ENCODE peak calls at places on chromosomes 3 and 15, in seven cellular contexts. A is AG04450, X is fibroblast of lung, K is choroid plexus epithelial cell, E is HL-60, S is AG09309, J is astrocyte of the spinal cord. Y is an unnamed sample.

GRCh38 chr3:193347507-193348501 is 30.7 kb downstream of the ATP13A5 start:
- DNase-seq in S (no peak), A (no peak), E (no peak), J (peak), X (no peak), K (no peak), Y (no peak)

GRCh38 chr3:122921791-122922651 is 105.5 kb downstream of the SEMA5B start:
- DNase-seq in K (no peak), E (peak), J (no peak), S (no peak), A (no peak), X (no peak), Y (no peak)

GRCh38 chr15:96553006-96553405 is 222.5 kb downstream of the NR2F2 start:
- DNase-seq in K (no peak), X (no peak), A (no peak), J (no peak), S (no peak), E (no peak), Y (no peak)

GRCh38 chr3:197374951-197375560 is 76.6 kb upstream of the DLG1 start:
- DNase-seq in S (no peak), E (no peak), A (no peak), X (no peak), J (no peak), K (no peak), Y (no peak)

GRCh38 chr3:189792046-189792929 is 161.1 kb downstream of the TP63 start:
- DNase-seq in E (no peak), A (no peak), S (no peak), X (no peak), J (no peak), K (no peak), Y (no peak)

GRCh38 chr15:87917480-87917879 is 339.1 kb downstream of the NTRK3 start:
- DNase-seq in E (no peak), J (no peak), A (no peak), X (no peak), S (no peak), K (no peak), Y (no peak)

GRCh38 chr3:107461721-107462120 is 61.0 kb upstream of the BBX start:
- DNase-seq in K (no peak), E (no peak), A (no peak), X (no peak), J (no peak), S (no peak), Y (no peak)

GRCh38 chr3:46978381-46978780 is 1.1 kb upstream of the NBEAL2 start:
- DNase-seq in X (no peak), J (no peak), S (no peak), A (no peak), E (no peak), K (no peak), Y (no peak)

GRCh38 chr3:180548050-180548449 is 53.9 kb upstream of the TTC14 start:
- DNase-seq in J (peak), A (no peak), X (peak), K (no peak), S (no peak), E (no peak), Y (peak)

GRCh38 chr3:69367586-69367985 is 18.3 kb downstream of the FRMD4B start:
- DNase-seq in K (no peak), J (no peak), A (no peak), E (no peak), X (no peak), S (no peak), Y (no peak)

GRCh38 chr15:26065723-26066122 is 202.6 kb upstream of the ATP10A start:
- DNase-seq in E (no peak), X (no peak), J (no peak), A (no peak), K (no peak), S (no peak), Y (no peak)

GRCh38 chr15:99732268-99732641 is 982 bp downstream of the LYSMD4 start:
- DNase-seq in J (peak), A (no peak), X (peak), K (peak), S (no peak), E (no peak), Y (no peak)

GRCh38 chr3:15333957-15334263 is 1.5 kb upstream of the SH3BP5 start:
- DNase-seq in A (no peak), E (no peak), S (no peak), J (no peak), K (no peak), X (no peak), Y (no peak)

GRCh38 chr3:151263126-151263525 is 15.2 kb downstream of the P2RY14 start:
- DNase-seq in E (no peak), X (no peak), K (no peak), S (no peak), A (peak), J (no peak), Y (no peak)

GRCh38 chr3:182124716-182125115 is 413.0 kb downstream of the SOX2 start:
- DNase-seq in X (no peak), K (no peak), A (no peak), J (no peak), E (no peak), S (no peak), Y (no peak)

GRCh38 chr3:154113609-154114008 is 7.6 kb upstream of the ARHGEF26 start:
- DNase-seq in A (no peak), S (no peak), J (no peak), K (no peak), E (no peak), X (no peak), Y (no peak)

GRCh38 chr3:53126646-53127045 is 3.6 kb downstream of the RFT1 start:
- DNase-seq in J (no peak), K (no peak), A (no peak), S (no peak), E (no peak), X (no peak), Y (no peak)

GRCh38 chr15:45378913-45379262 is 544 bp upstream of the GATM start:
- DNase-seq in E (no peak), X (no peak), J (no peak), A (no peak), S (no peak), K (no peak), Y (no peak)
- H3K4me3 ChIP-seq in E (peak), X (peak), J (no peak), A (no peak), S (no peak), K (no peak), Y (peak)

DNA sequence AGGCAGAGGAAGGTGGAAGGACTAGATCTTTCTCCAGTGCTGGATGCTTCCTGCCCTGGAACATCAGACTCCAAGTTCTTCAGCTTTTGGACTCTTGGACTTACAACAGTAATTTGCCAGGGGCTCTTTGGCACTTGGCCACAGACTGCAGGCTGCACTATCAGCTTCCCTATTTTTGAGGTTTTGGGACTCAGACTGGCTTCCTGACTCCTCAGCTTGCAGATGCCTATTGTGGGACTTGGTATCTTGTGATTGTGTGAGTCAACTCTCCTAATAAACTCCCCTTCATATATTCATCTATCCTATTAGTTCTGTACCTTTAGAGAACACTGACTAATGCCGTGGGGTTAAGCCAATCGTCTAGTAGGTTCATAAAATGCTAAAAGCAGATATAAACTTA is 8.8 kb upstream of the B3GNT5 start:
- DNase-seq in A (no peak), E (no peak), J (no peak), S (no peak), K (peak), X (peak), Y (no peak)
- H3K4me3 ChIP-seq in A (no peak), E (no peak), J (no peak), S (no peak), K (no peak), X (no peak), Y (no peak)

GRCh38 chr15:89358435-89358754 is 23.8 kb upstream of the POLG start:
- DNase-seq in E (no peak), X (no peak), A (no peak), S (no peak), K (no peak), J (no peak), Y (no peak)
- H3K4me3 ChIP-seq in E (no peak), X (no peak), A (no peak), S (peak), K (no peak), J (no peak), Y (peak)

DNA sequence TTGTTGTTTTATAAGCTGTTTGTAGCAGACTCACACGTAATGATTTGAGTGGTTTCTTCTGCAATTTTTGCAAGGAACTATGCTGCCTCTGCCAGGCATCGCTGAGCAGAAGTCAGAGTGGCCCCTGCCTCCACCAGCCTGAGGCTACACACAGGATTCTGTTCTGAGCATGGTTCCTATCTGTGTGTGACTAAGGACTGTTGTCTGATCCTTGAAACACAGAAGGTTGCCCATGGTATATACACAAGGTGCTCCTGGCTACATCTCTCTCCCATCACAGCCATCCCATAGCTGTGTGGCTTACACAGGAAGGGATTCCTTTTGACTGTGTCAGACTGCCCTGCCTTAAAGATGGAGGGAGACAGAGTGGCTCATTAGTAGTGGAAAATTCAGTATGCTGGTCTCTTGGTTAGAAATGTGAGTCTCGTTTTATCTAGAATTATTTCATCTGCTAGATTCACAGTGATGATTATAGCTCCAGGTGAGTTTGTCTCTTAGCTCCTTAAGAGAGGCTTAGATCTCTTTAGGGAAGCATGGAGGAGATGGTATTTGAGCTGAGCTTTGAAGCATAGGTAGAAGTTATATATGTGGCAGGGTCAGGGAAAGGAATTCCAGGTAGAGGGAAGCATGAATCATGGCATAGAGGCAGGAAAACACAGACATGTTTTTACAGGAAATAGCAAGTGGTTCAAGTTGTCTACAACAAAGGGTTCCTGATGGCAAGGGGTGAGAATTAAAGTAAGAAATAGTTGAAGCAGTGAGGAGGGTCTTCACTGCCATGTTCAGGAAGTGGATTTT is 37.5 kb downstream of the SNAPC5 start:
- DNase-seq in J (peak), S (no peak), K (peak), X (peak), E (no peak), A (peak), Y (no peak)
- H3K4me3 ChIP-seq in J (no peak), S (no peak), K (no peak), X (no peak), E (no peak), A (no peak), Y (no peak)

GRCh38 chr3:160038862-160039562 is 50.4 kb downstream of the IL12A start:
- DNase-seq in X (peak), S (no peak), E (no peak), K (no peak), J (no peak), A (no peak), Y (no peak)
- H3K4me3 ChIP-seq in X (peak), S (peak), E (no peak), K (peak), J (peak), A (peak), Y (peak)

GRCh38 chr3:98626151-98626550 is 32.7 kb upstream of the CPOX start:
- DNase-seq in A (no peak), S (no peak), X (no peak), K (no peak), E (no peak), J (no peak), Y (no peak)
- H3K4me3 ChIP-seq in A (no peak), S (no peak), X (no peak), K (no peak), E (no peak), J (no peak), Y (no peak)

GRCh38 chr15:28886431-28887343 is 913 bp downstream of the APBA2 start:
- DNase-seq in S (no peak), K (no peak), A (no peak), J (no peak), X (no peak), E (no peak), Y (no peak)

GRCh38 chr15:28885630-28886430 is at the start of gene APBA2:
- DNase-seq in X (peak), A (no peak), S (no peak), J (peak), K (peak), E (no peak), Y (no peak)

GRCh38 chr15:28884151-28884940 is 1.4 kb upstream of the APBA2 start:
- DNase-seq in J (no peak), X (no peak), K (no peak), A (no peak), S (no peak), E (no peak), Y (no peak)

GRCh38 chr15:28887344-28888174 is 1.8 kb downstream of the APBA2 start:
- DNase-seq in S (no peak), X (no peak), K (no peak), J (no peak), A (no peak), E (no peak), Y (no peak)

GRCh38 chr15:28885289-28885629 is 515 bp upstream of the APBA2 start:
- DNase-seq in K (no peak), X (no peak), S (no peak), E (no peak), J (no peak), A (no peak), Y (no peak)
- H3K4me3 ChIP-seq in K (peak), X (peak), S (peak), E (no peak), J (peak), A (peak), Y (peak)

GRCh38 chr15:85164841-85165466 is 183.3 kb downstream of the PDE8A start:
- DNase-seq in K (no peak), X (no peak), E (no peak), S (no peak), A (no peak), J (no peak), Y (no peak)
- H3K4me3 ChIP-seq in K (no peak), X (no peak), E (no peak), S (no peak), A (no peak), J (no peak), Y (no peak)

GRCh38 chr3:119652306-119653033 is 7.9 kb downstream of the POPDC2 start:
- DNase-seq in A (no peak), J (no peak), S (no peak), E (no peak), K (no peak), X (no peak), Y (no peak)
- H3K4me3 ChIP-seq in A (no peak), J (no peak), S (no peak), E (no peak), K (no peak), X (no peak), Y (no peak)

Y was measured in skeletal muscle cell.